ENCODE peak calls at places on chromosomes 7 and 10, in seven cellular contexts. One of them, this sample, is unnamed.

GRCh38 chr7:17304926-17305325 is 6.5 kb downstream of the AHR start:
- DNase-seq in T follicular helper cell: no peak
- DNase-seq in fibroblast of mammary gland: peak
- DNase-seq in right cardiac atrium: no peak
- DNase-seq in CD4-positive, alpha-beta T cell: peak
- DNase-seq in iris pigment epithelial cell: peak
- DNase-seq in T-helper 9 cell: no peak
- DNase-seq in this sample: peak

GRCh38 chr10:129993621-129994020 is 29.5 kb upstream of the EBF3 start:
- DNase-seq in fibroblast of mammary gland: peak
- DNase-seq in T-helper 9 cell: no peak
- DNase-seq in CD4-positive, alpha-beta T cell: no peak
- DNase-seq in right cardiac atrium: no peak
- DNase-seq in iris pigment epithelial cell: no peak
- DNase-seq in T follicular helper cell: no peak
- DNase-seq in this sample: peak

GRCh38 chr7:80837345-80837744 is 81.5 kb downstream of the SEMA3C start:
- DNase-seq in T-helper 9 cell: no peak
- DNase-seq in iris pigment epithelial cell: no peak
- DNase-seq in T follicular helper cell: no peak
- DNase-seq in CD4-positive, alpha-beta T cell: no peak
- DNase-seq in right cardiac atrium: no peak
- DNase-seq in fibroblast of mammary gland: no peak
- DNase-seq in this sample: no peak

GRCh38 chr7:7595451-7595850 is 28.8 kb downstream of the MIOS start:
- DNase-seq in iris pigment epithelial cell: peak
- DNase-seq in CD4-positive, alpha-beta T cell: no peak
- DNase-seq in T-helper 9 cell: no peak
- DNase-seq in fibroblast of mammary gland: peak
- DNase-seq in right cardiac atrium: no peak
- DNase-seq in T follicular helper cell: no peak
- DNase-seq in this sample: peak

GRCh38 chr7:149765399-149766121 is 7.8 kb downstream of the ZNF467 start:
- DNase-seq in iris pigment epithelial cell: no peak
- DNase-seq in T follicular helper cell: no peak
- DNase-seq in right cardiac atrium: no peak
- DNase-seq in CD4-positive, alpha-beta T cell: no peak
- DNase-seq in T-helper 9 cell: no peak
- DNase-seq in fibroblast of mammary gland: no peak
- DNase-seq in this sample: no peak

GRCh38 chr7:84372155-84372621 is 177.6 kb upstream of the SEMA3A start:
- DNase-seq in iris pigment epithelial cell: peak
- DNase-seq in T-helper 9 cell: no peak
- DNase-seq in right cardiac atrium: no peak
- DNase-seq in CD4-positive, alpha-beta T cell: no peak
- DNase-seq in fibroblast of mammary gland: peak
- DNase-seq in T follicular helper cell: no peak
- DNase-seq in this sample: peak

GRCh38 chr7:117741962-117742361 is 131.3 kb downstream of the CTTNBP2 start:
- DNase-seq in right cardiac atrium: no peak
- DNase-seq in fibroblast of mammary gland: peak
- DNase-seq in CD4-positive, alpha-beta T cell: no peak
- DNase-seq in T-helper 9 cell: no peak
- DNase-seq in T follicular helper cell: no peak
- DNase-seq in iris pigment epithelial cell: no peak
- DNase-seq in this sample: peak

GRCh38 chr10:96637709-96638108 is 50.9 kb upstream of the TM9SF3 start:
- DNase-seq in T-helper 9 cell: no peak
- DNase-seq in T follicular helper cell: no peak
- DNase-seq in fibroblast of mammary gland: no peak
- DNase-seq in right cardiac atrium: no peak
- DNase-seq in iris pigment epithelial cell: no peak
- DNase-seq in CD4-positive, alpha-beta T cell: no peak
- DNase-seq in this sample: no peak

GRCh38 chr10:95792874-95793285 is 36.9 kb downstream of the ENTPD1 start:
- DNase-seq in fibroblast of mammary gland: peak
- DNase-seq in iris pigment epithelial cell: peak
- DNase-seq in T-helper 9 cell: no peak
- DNase-seq in T follicular helper cell: no peak
- DNase-seq in CD4-positive, alpha-beta T cell: no peak
- DNase-seq in right cardiac atrium: no peak
- DNase-seq in this sample: peak

GRCh38 chr10:64039208-64039607 is 518.0 kb downstream of the REEP3 start:
- DNase-seq in right cardiac atrium: no peak
- DNase-seq in iris pigment epithelial cell: no peak
- DNase-seq in T-helper 9 cell: no peak
- DNase-seq in CD4-positive, alpha-beta T cell: no peak
- DNase-seq in T follicular helper cell: no peak
- DNase-seq in fibroblast of mammary gland: no peak
- DNase-seq in this sample: no peak

GRCh38 chr7:89514970-89515369 is 639.3 kb upstream of the STEAP1 start:
- DNase-seq in T-helper 9 cell: no peak
- DNase-seq in right cardiac atrium: no peak
- DNase-seq in iris pigment epithelial cell: no peak
- DNase-seq in T follicular helper cell: no peak
- DNase-seq in CD4-positive, alpha-beta T cell: no peak
- DNase-seq in fibroblast of mammary gland: peak
- DNase-seq in this sample: no peak

GRCh38 chr7:130758429-130759056 is 24.5 kb upstream of the KLF14 start:
- DNase-seq in iris pigment epithelial cell: peak
- DNase-seq in T-helper 9 cell: no peak
- DNase-seq in fibroblast of mammary gland: peak
- DNase-seq in T follicular helper cell: no peak
- DNase-seq in CD4-positive, alpha-beta T cell: no peak
- DNase-seq in right cardiac atrium: no peak
- DNase-seq in this sample: peak

GRCh38 chr10:109374215-109374614 is 549.1 kb downstream of the XPNPEP1 start:
- DNase-seq in T follicular helper cell: no peak
- DNase-seq in T-helper 9 cell: no peak
- DNase-seq in iris pigment epithelial cell: peak
- DNase-seq in fibroblast of mammary gland: peak
- DNase-seq in CD4-positive, alpha-beta T cell: no peak
- DNase-seq in right cardiac atrium: no peak
- DNase-seq in this sample: peak

GRCh38 chr7:56063882-56064625 is at the start of gene SUMF2:
- DNase-seq in T-helper 9 cell: peak
- DNase-seq in fibroblast of mammary gland: peak
- DNase-seq in T follicular helper cell: peak
- DNase-seq in CD4-positive, alpha-beta T cell: peak
- DNase-seq in right cardiac atrium: peak
- DNase-seq in iris pigment epithelial cell: peak
- DNase-seq in this sample: peak

GRCh38 chr10:130021373-130021950 is 57.4 kb upstream of the EBF3 start:
- DNase-seq in right cardiac atrium: peak
- DNase-seq in T-helper 9 cell: no peak
- DNase-seq in fibroblast of mammary gland: peak
- DNase-seq in CD4-positive, alpha-beta T cell: no peak
- DNase-seq in T follicular helper cell: no peak
- DNase-seq in iris pigment epithelial cell: peak
- DNase-seq in this sample: peak

GRCh38 chr7:55438765-55439525 is 73.8 kb downstream of the LANCL2 start:
- DNase-seq in iris pigment epithelial cell: no peak
- DNase-seq in T follicular helper cell: no peak
- DNase-seq in T-helper 9 cell: no peak
- DNase-seq in right cardiac atrium: peak
- DNase-seq in CD4-positive, alpha-beta T cell: no peak
- DNase-seq in fibroblast of mammary gland: peak
- DNase-seq in this sample: no peak

GRCh38 chr10:98456043-98456570 is 9.4 kb upstream of the HPS1 start:
- DNase-seq in CD4-positive, alpha-beta T cell: no peak
- DNase-seq in fibroblast of mammary gland: no peak
- DNase-seq in right cardiac atrium: no peak
- DNase-seq in T-helper 9 cell: no peak
- DNase-seq in iris pigment epithelial cell: no peak
- DNase-seq in T follicular helper cell: no peak
- DNase-seq in this sample: no peak

GRCh38 chr10:21076381-21076780 is 179.3 kb upstream of the NEBL start:
- DNase-seq in right cardiac atrium: no peak
- DNase-seq in CD4-positive, alpha-beta T cell: no peak
- DNase-seq in iris pigment epithelial cell: no peak
- DNase-seq in T follicular helper cell: no peak
- DNase-seq in fibroblast of mammary gland: no peak
- DNase-seq in T-helper 9 cell: no peak
- DNase-seq in this sample: no peak

GRCh38 chr7:112462236-112462635 is 12.0 kb downstream of the IFRD1 start:
- DNase-seq in iris pigment epithelial cell: peak
- DNase-seq in T follicular helper cell: no peak
- DNase-seq in CD4-positive, alpha-beta T cell: no peak
- DNase-seq in right cardiac atrium: no peak
- DNase-seq in fibroblast of mammary gland: peak
- DNase-seq in T-helper 9 cell: no peak
- DNase-seq in this sample: peak

GRCh38 chr7:40676220-40676619 is 541.4 kb downstream of the SUGCT start:
- DNase-seq in right cardiac atrium: no peak
- DNase-seq in CD4-positive, alpha-beta T cell: no peak
- DNase-seq in T follicular helper cell: no peak
- DNase-seq in T-helper 9 cell: no peak
- DNase-seq in iris pigment epithelial cell: no peak
- DNase-seq in fibroblast of mammary gland: no peak
- DNase-seq in this sample: no peak

GRCh38 chr10:73485320-73485719 is 10.5 kb downstream of the PPP3CB start:
- DNase-seq in CD4-positive, alpha-beta T cell: no peak
- DNase-seq in iris pigment epithelial cell: no peak
- DNase-seq in T follicular helper cell: no peak
- DNase-seq in right cardiac atrium: no peak
- DNase-seq in fibroblast of mammary gland: no peak
- DNase-seq in T-helper 9 cell: no peak
- DNase-seq in this sample: peak

GRCh38 chr7:107995184-107996071 is 7.5 kb downstream of the LAMB1 start:
- DNase-seq in right cardiac atrium: peak
- DNase-seq in CD4-positive, alpha-beta T cell: no peak
- DNase-seq in fibroblast of mammary gland: peak
- DNase-seq in T-helper 9 cell: no peak
- DNase-seq in T follicular helper cell: no peak
- DNase-seq in iris pigment epithelial cell: peak
- DNase-seq in this sample: peak

GRCh38 chr10:43249962-43250624 is 16.8 kb downstream of the RASGEF1A start:
- DNase-seq in CD4-positive, alpha-beta T cell: no peak
- DNase-seq in fibroblast of mammary gland: no peak
- DNase-seq in right cardiac atrium: peak
- DNase-seq in iris pigment epithelial cell: no peak
- DNase-seq in T follicular helper cell: no peak
- DNase-seq in T-helper 9 cell: no peak
- DNase-seq in this sample: no peak

GRCh38 chr10:78948616-78949015 is 120.2 kb upstream of the ZMIZ1 start:
- DNase-seq in T-helper 9 cell: no peak
- DNase-seq in CD4-positive, alpha-beta T cell: no peak
- DNase-seq in T follicular helper cell: no peak
- DNase-seq in fibroblast of mammary gland: peak
- DNase-seq in right cardiac atrium: peak
- DNase-seq in iris pigment epithelial cell: no peak
- DNase-seq in this sample: peak

GRCh38 chr7:43674559-43675436 is 54.5 kb downstream of the COA1 start:
- DNase-seq in iris pigment epithelial cell: peak
- DNase-seq in T-helper 9 cell: no peak
- DNase-seq in CD4-positive, alpha-beta T cell: no peak
- DNase-seq in T follicular helper cell: no peak
- DNase-seq in fibroblast of mammary gland: peak
- DNase-seq in right cardiac atrium: no peak
- DNase-seq in this sample: peak

GRCh38 chr7:34207810-34208209 is 302.5 kb downstream of the BMPER start:
- DNase-seq in T-helper 9 cell: no peak
- DNase-seq in T follicular helper cell: no peak
- DNase-seq in CD4-positive, alpha-beta T cell: no peak
- DNase-seq in fibroblast of mammary gland: peak
- DNase-seq in right cardiac atrium: no peak
- DNase-seq in iris pigment epithelial cell: no peak
- DNase-seq in this sample: peak

GRCh38 chr10:129962092-129962494 is 2.0 kb downstream of the EBF3 start:
- DNase-seq in right cardiac atrium: no peak
- DNase-seq in CD4-positive, alpha-beta T cell: no peak
- DNase-seq in T-helper 9 cell: no peak
- DNase-seq in T follicular helper cell: no peak
- DNase-seq in fibroblast of mammary gland: peak
- DNase-seq in iris pigment epithelial cell: no peak
- DNase-seq in this sample: peak

GRCh38 chr7:101302641-101303101 is 18.9 kb downstream of the IFT22 start:
- DNase-seq in right cardiac atrium: no peak
- DNase-seq in CD4-positive, alpha-beta T cell: no peak
- DNase-seq in T follicular helper cell: no peak
- DNase-seq in iris pigment epithelial cell: no peak
- DNase-seq in T-helper 9 cell: no peak
- DNase-seq in fibroblast of mammary gland: no peak
- DNase-seq in this sample: no peak

GRCh38 chr7:93949468-93949867 is 27.9 kb downstream of the GNG11 start:
- DNase-seq in CD4-positive, alpha-beta T cell: no peak
- DNase-seq in iris pigment epithelial cell: peak
- DNase-seq in right cardiac atrium: no peak
- DNase-seq in fibroblast of mammary gland: peak
- DNase-seq in T follicular helper cell: no peak
- DNase-seq in T-helper 9 cell: no peak
- DNase-seq in this sample: peak